ENCODE peak calls at places on chromosomes 1 and 21, in six cellular contexts. Q, P, B, I, A and O are unnamed samples. For H3K4me1, the result is how much of the 10 kb centered on the place peaks cover.

GRCh38 chr21:43624343-43624742 is 34.9 kb downstream of the HSF2BP start:
- DNase-seq in Q (no peak), P (no peak), B (no peak), I (no peak), A (no peak), O (no peak)

GRCh38 chr1:211833174-211833820 is 2.7 kb upstream of the LPGAT1 start:
- DNase-seq in Q (no peak), P (no peak), B (no peak), I (no peak), A (no peak), O (no peak)

GRCh38 chr1:64917328-64917861 is 49.0 kb downstream of the JAK1 start:
- DNase-seq in Q (peak), P (peak), B (peak), I (peak), A (no peak), O (peak)

GRCh38 chr1:216705686-216706085 is 17.5 kb downstream of the ESRRG start:
- DNase-seq in Q (no peak), P (no peak), B (no peak), I (no peak), A (no peak), O (no peak)

GRCh38 chr1:950268-950667 is 8.8 kb downstream of the NOC2L start:
- DNase-seq in Q (no peak), P (no peak), B (no peak), I (no peak), A (no peak), O (no peak)

GRCh38 chr1:47997289-47998200 is at the start of gene TRABD2B:
- DNase-seq in Q (peak), P (peak), B (peak), I (peak), A (peak), O (peak)

GRCh38 chr1:86018311-86018923 is 138.2 kb downstream of the COL24A1 start:
- DNase-seq in Q (no peak), P (peak), B (peak), I (peak), A (no peak), O (no peak)

GRCh38 chr1:213335084-213335483 is 284.0 kb downstream of the RPS6KC1 start:
- DNase-seq in Q (no peak), P (no peak), B (no peak), I (no peak), A (no peak), O (no peak)

GRCh38 chr1:43199093-43199726 is 27.1 kb downstream of the CFAP57 start:
- DNase-seq in Q (no peak), P (no peak), B (no peak), I (no peak), A (no peak), O (no peak)

GRCh38 chr1:154759196-154759595 is 110.9 kb downstream of the KCNN3 start:
- DNase-seq in Q (no peak), P (no peak), B (no peak), I (no peak), A (no peak), O (no peak)

GRCh38 chr1:117567435-117567834 is 38.4 kb upstream of the TENT5C start:
- DNase-seq in Q (no peak), P (no peak), B (no peak), I (no peak), A (no peak), O (no peak)

GRCh38 chr1:240031414-240031813 is 60.3 kb upstream of the FMN2 start:
- DNase-seq in Q (no peak), P (peak), B (no peak), I (no peak), A (no peak), O (no peak)

GRCh38 chr1:15357808-15358207 is 51.9 kb upstream of the EFHD2 start:
- DNase-seq in Q (no peak), P (no peak), B (no peak), I (no peak), A (no peak), O (no peak)

GRCh38 chr1:108712605-108713150 is at the start of gene FNDC7:
- DNase-seq in Q (no peak), P (no peak), B (no peak), I (peak), A (no peak), O (no peak)

GRCh38 chr1:230253150-230253549 is 173.0 kb downstream of the PGBD5 start:
- DNase-seq in Q (no peak), P (no peak), B (no peak), I (no peak), A (no peak), O (no peak)

GRCh38 chr1:92504751-92505692 is 18.3 kb upstream of the GFI1 start:
- DNase-seq in Q (no peak), P (no peak), B (no peak), I (no peak), A (no peak), O (no peak)

GRCh38 chr1:41890841-41891311 is 27.8 kb downstream of the HIVEP3 start:
- DNase-seq in Q (peak), P (no peak), B (no peak), I (no peak), A (no peak), O (no peak)

GRCh38 chr21:46509760-46510159 is 51.1 kb downstream of the DIP2A start:
- DNase-seq in Q (no peak), P (peak), B (no peak), I (no peak), A (no peak), O (no peak)

GRCh38 chr1:165443539-165444289 is 1.2 kb downstream of the RXRG start:
- DNase-seq in Q (no peak), P (no peak), B (no peak), I (peak), A (no peak), O (no peak)

GRCh38 chr1:59763418-59763817 is 51.3 kb upstream of the HOOK1 start:
- DNase-seq in Q (no peak), P (no peak), B (no peak), I (no peak), A (no peak), O (no peak)

GRCh38 chr1:13759072-13759471 is 59.1 kb downstream of the PRDM2 start:
- DNase-seq in Q (no peak), P (no peak), B (no peak), I (no peak), A (no peak), O (no peak)

GRCh38 chr1:101236546-101237228 is at the start of gene S1PR1:
- DNase-seq in Q (peak), P (no peak), B (peak), I (peak), A (peak), O (no peak)

GRCh38 chr1:201309420-201309819 is 26.1 kb downstream of the PKP1 start:
- DNase-seq in Q (peak), P (peak), B (peak), I (peak), A (no peak), O (no peak)

GRCh38 chr1:185035258-185035657 is 10.1 kb upstream of the RNF2 start:
- DNase-seq in Q (no peak), P (no peak), B (no peak), I (no peak), A (no peak), O (no peak)

GRCh38 chr1:38641661-38642060 is 217.9 kb downstream of the RRAGC start:
- DNase-seq in Q (no peak), P (no peak), B (no peak), I (no peak), A (no peak), O (no peak)

GRCh38 chr1:7721940-7722669 is 49.0 kb upstream of the VAMP3 start:
- DNase-seq in Q (no peak), P (no peak), B (no peak), I (no peak), A (no peak), O (no peak)

GRCh38 chr1:93774707-93775106 is 93.1 kb upstream of the BCAR3 start:
- DNase-seq in Q (no peak), P (no peak), B (no peak), I (no peak), A (no peak), O (no peak)
- H3K27ac ChIP-seq in Q (no peak), P (peak), B (no peak), I (no peak), A (no peak), O (no peak)

DNA sequence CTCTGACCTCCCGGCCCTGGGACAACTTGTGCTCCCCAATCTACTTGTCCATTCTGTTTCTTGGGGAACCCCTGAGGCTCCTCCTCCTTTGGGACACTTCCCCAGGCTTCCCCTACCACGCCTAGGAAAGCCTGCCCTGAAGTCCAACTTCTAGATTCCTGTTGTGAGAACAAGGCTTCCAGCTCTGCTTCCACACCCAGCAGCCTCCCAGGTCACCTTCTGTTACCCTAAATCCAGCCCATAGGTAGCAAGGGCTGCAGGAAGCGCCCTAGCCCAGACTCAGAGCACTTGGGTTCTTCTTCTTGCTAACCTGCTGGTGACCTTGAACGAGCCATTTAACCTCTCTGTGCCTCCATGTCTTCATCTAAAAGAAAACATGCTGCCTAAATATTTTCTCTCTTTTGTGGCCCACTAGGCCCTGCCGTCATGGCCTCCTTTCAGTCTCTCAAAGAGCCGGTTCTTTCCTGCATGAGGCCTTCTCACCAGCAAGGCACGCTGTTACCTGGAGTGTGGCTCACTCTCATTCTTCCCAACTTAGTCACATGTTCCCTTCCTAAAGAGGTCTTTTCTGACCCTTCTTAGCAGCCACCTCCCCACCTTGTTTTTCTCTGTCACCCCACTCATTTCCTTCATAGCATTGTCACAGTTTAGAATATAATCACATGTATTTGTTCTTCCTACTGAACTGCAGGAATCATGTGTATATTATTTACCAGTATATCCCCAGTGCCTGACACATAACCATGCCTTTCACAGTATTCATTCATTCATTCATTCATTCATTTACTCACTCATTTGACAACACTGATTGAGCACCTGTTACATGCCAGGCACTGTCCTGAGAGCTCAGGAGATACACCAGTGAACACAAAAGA is 1.4 kb downstream of the CAPN2 start:
- DNase-seq in Q (no peak), P (no peak), B (no peak), I (no peak), A (no peak), O (no peak)
- H3K4me3 ChIP-seq in Q (peak), P (peak), B (peak), I (peak), A (peak), O (peak)

GRCh38 chr1:226728448-226728847 is 10.6 kb downstream of the ITPKB start:
- DNase-seq in Q (no peak), P (no peak), B (no peak), I (no peak), A (no peak), O (no peak)
- H3K4me1 ChIP-seq in Q (under half), P (under half), B (half or more), I (under half), A (half or more), O (under half)

GRCh38 chr1:172421974-172422604 is 1.6 kb downstream of the C1orf105 start:
- DNase-seq in Q (no peak), P (no peak), B (no peak), I (no peak), A (no peak), O (no peak)

GRCh38 chr1:172416482-172417035 is 3.9 kb upstream of the C1orf105 start:
- DNase-seq in Q (no peak), P (no peak), B (no peak), I (no peak), A (no peak), O (no peak)

GRCh38 chr1:172417552-172417951 is 2.9 kb upstream of the C1orf105 start:
- DNase-seq in Q (no peak), P (no peak), B (no peak), I (no peak), A (no peak), O (no peak)

GRCh38 chr1:172423336-172423735 is 2.9 kb downstream of the C1orf105 start:
- DNase-seq in Q (no peak), P (no peak), B (no peak), I (no peak), A (no peak), O (no peak)

DNA sequence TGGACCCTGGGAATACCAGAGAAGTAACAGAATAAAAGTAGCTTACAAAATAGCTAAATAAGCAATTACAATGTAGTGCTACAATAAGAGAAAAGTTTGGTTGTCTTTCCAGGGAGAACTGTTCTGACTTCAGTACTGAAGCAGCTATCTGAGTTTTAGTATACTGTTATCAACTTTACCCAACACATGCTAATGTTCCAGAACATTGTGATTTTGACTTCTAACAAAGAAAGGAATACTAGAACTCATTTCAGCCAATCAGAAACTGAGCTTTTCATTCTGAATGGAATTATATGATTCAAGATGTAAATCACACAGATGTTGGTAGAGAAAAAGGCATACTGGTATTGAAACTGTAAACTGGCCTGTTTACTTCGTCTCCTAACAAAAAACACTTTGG is at the start of gene C1orf105:
- DNase-seq in Q (no peak), P (no peak), B (no peak), I (no peak), A (no peak), O (no peak)
- H3K27ac ChIP-seq in Q (no peak), P (no peak), B (no peak), I (no peak), A (no peak), O (no peak)

GRCh38 chr1:156492591-156493080 is 7.9 kb downstream of the MEF2D start:
- DNase-seq in Q (no peak), P (no peak), B (no peak), I (no peak), A (no peak), O (no peak)
- H3K4me3 ChIP-seq in Q (no peak), P (no peak), B (no peak), I (no peak), A (peak), O (peak)

GRCh38 chr1:33271666-33272505 is 15.6 kb downstream of the ZNF362 start:
- DNase-seq in Q (no peak), P (no peak), B (no peak), I (no peak), A (no peak), O (no peak)
- H3K4me1 ChIP-seq in Q (under half), P (under half), B (half or more), I (under half), A (under half), O (under half)

GRCh38 chr1:81170721-81171120 is 630.0 kb upstream of the ADGRL2 start:
- DNase-seq in Q (no peak), P (no peak), B (no peak), I (no peak), A (no peak), O (no peak)

GRCh38 chr1:81160696-81161095 is 640.0 kb upstream of the ADGRL2 start:
- DNase-seq in Q (no peak), P (no peak), B (no peak), I (no peak), A (no peak), O (no peak)

DNA sequence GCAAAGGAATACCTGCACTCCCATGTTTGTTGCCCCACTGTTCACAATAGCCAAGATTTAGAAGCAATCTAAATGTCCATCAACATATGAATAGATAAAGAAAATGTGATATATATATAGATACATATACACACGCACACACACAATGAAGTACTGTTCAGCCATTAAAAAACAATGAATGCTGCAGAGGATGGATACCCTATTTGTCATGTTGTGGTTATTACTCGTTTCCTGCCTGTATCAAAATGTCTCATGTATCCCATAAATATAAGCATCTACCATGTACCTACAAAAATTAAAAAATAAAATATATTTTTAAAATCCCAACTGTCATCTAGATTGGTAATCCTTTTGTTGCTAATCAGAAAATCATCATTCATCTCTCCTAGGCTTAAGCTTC is 634.8 kb upstream of the ADGRL2 start:
- DNase-seq in Q (no peak), P (no peak), B (no peak), I (no peak), A (no peak), O (no peak)
- H3K27ac ChIP-seq in Q (no peak), P (no peak), B (no peak), I (no peak), A (no peak), O (no peak)

GRCh38 chr1:220877348-220878095 is 1.7 kb upstream of the HLX start:
- DNase-seq in Q (no peak), P (no peak), B (no peak), I (peak), A (no peak), O (no peak)
- H3K4me3 ChIP-seq in Q (peak), P (no peak), B (peak), I (peak), A (no peak), O (peak)

GRCh38 chr21:38984982-38985422 is 179.3 kb downstream of the ETS2 start:
- DNase-seq in Q (no peak), P (no peak), B (no peak), I (no peak), A (no peak), O (no peak)
- H3K4me1 ChIP-seq in Q (under half), P (under half), B (half or more), I (half or more), A (under half), O (half or more)